ENCODE peak calls at places on chromosomes 6 and 20, in five cellular contexts. T is cardiac muscle cell, Z is pancreas, B is tibial artery, O is small intestine. U is an unnamed sample.

GRCh38 chr6:168116446-168116974 is 37.5 kb upstream of the FRMD1 start:
- DNase-seq in T (no peak), Z (peak; percentile 46), B (peak; percentile 1), O (no peak), U (no peak)

GRCh38 chr6:96015791-96016776 is at the start of gene FUT9:
- DNase-seq in T (peak; percentile 48), Z (peak; percentile 88), B (no peak), O (no peak), U (peak; percentile 73)

GRCh38 chr20:8116067-8116811 is 15.8 kb upstream of the PLCB1 start:
- DNase-seq in T (no peak), Z (no peak), B (no peak), O (no peak), U (no peak)

GRCh38 chr20:59752101-59752586 is 147.8 kb downstream of the PHACTR3 start:
- DNase-seq in T (peak; percentile 0), Z (no peak), B (no peak), O (no peak), U (no peak)

GRCh38 chr6:37244430-37245310 is 12.9 kb upstream of the TBC1D22B start:
- DNase-seq in T (no peak), Z (peak; percentile 82), B (peak; percentile 91), O (peak; percentile 32), U (peak; percentile 23)

GRCh38 chr20:53769041-53769440 is 175.4 kb upstream of the ZNF217 start:
- DNase-seq in T (no peak), Z (no peak), B (no peak), O (no peak), U (no peak)

GRCh38 chr6:117399924-117400323 is 25.8 kb downstream of the ROS1 start:
- DNase-seq in T (no peak), Z (no peak), B (no peak), O (peak; percentile 8), U (no peak)

GRCh38 chr6:151154418-151154817 is 85.3 kb upstream of the AKAP12 start:
- DNase-seq in T (peak; percentile 34), Z (no peak), B (peak; percentile 28), O (peak; percentile 36), U (no peak)

GRCh38 chr6:48213076-48213788 is 102.2 kb upstream of the PTCHD4 start:
- DNase-seq in T (no peak), Z (no peak), B (no peak), O (peak; percentile 18), U (no peak)

GRCh38 chr6:17233531-17233930 is 47.6 kb upstream of the RBM24 start:
- DNase-seq in T (no peak), Z (no peak), B (no peak), O (no peak), U (no peak)

GRCh38 chr20:14069796-14070195 is 74.5 kb downstream of the MACROD2 start:
- DNase-seq in T (no peak), Z (no peak), B (no peak), O (no peak), U (no peak)

GRCh38 chr6:31058128-31058894 is 48.0 kb downstream of the MUC22 start:
- DNase-seq in T (peak; percentile 28), Z (no peak), B (no peak), O (peak; percentile 67), U (no peak)

GRCh38 chr6:107689881-107690545 is 134.1 kb downstream of the SCML4 start:
- DNase-seq in T (no peak), Z (no peak), B (no peak), O (no peak), U (no peak)

GRCh38 chr6:160190974-160191373 is 67.6 kb downstream of the SLC22A2 start:
- DNase-seq in T (peak; percentile 74), Z (no peak), B (no peak), O (peak; percentile 23), U (no peak)

GRCh38 chr6:40738551-40738950 is 151.4 kb upstream of the LRFN2 start:
- DNase-seq in T (no peak), Z (no peak), B (no peak), O (no peak), U (no peak)

GRCh38 chr6:43952746-43953145 is 174.5 kb downstream of the MRPL14 start:
- DNase-seq in T (no peak), Z (no peak), B (no peak), O (no peak), U (no peak)

GRCh38 chr6:5751525-5752252 is 255.0 kb downstream of the NRN1 start:
- DNase-seq in T (peak; percentile 36), Z (no peak), B (no peak), O (no peak), U (no peak)

GRCh38 chr20:19274412-19275015 is 62.1 kb downstream of the SLC24A3 start:
- DNase-seq in T (no peak), Z (no peak), B (no peak), O (peak; percentile 6), U (no peak)

GRCh38 chr20:41956316-41957050 is 338.3 kb upstream of the CHD6 start:
- DNase-seq in T (peak; percentile 37), Z (no peak), B (no peak), O (peak; percentile 14), U (no peak)

GRCh38 chr6:52423448-52423847 is 3.3 kb downstream of the EFHC1 start:
- DNase-seq in T (no peak), Z (no peak), B (no peak), O (no peak), U (no peak)

GRCh38 chr20:38975539-38976120 is 13.5 kb downstream of the DHX35 start:
- DNase-seq in T (no peak), Z (no peak), B (no peak), O (no peak), U (no peak)

GRCh38 chr6:36963451-36964290 is 9.1 kb downstream of the PI16 start:
- DNase-seq in T (no peak), Z (peak; percentile 81), B (no peak), O (no peak), U (no peak)

GRCh38 chr6:939526-940252 is 246.8 kb upstream of the EXOC2 start:
- DNase-seq in T (no peak), Z (no peak), B (no peak), O (peak; percentile 4), U (no peak)

GRCh38 chr20:62914970-62915457 is 11.3 kb downstream of the DIDO1 start:
- DNase-seq in T (peak; percentile 42), Z (no peak), B (no peak), O (peak; percentile 37), U (peak; percentile 23)

GRCh38 chr6:136593748-136594490 is 43.7 kb upstream of the MAP7 start:
- DNase-seq in T (peak; percentile 5), Z (no peak), B (no peak), O (peak; percentile 32), U (no peak)

GRCh38 chr20:48722002-48722731 is 105.6 kb downstream of the PREX1 start:
- DNase-seq in T (no peak), Z (no peak), B (peak; percentile 82), O (no peak), U (no peak)

GRCh38 chr20:16518068-16518783 is 55.0 kb downstream of the KIF16B start:
- DNase-seq in T (peak; percentile 57), Z (no peak), B (no peak), O (peak; percentile 75), U (peak; percentile 28)

DNA sequence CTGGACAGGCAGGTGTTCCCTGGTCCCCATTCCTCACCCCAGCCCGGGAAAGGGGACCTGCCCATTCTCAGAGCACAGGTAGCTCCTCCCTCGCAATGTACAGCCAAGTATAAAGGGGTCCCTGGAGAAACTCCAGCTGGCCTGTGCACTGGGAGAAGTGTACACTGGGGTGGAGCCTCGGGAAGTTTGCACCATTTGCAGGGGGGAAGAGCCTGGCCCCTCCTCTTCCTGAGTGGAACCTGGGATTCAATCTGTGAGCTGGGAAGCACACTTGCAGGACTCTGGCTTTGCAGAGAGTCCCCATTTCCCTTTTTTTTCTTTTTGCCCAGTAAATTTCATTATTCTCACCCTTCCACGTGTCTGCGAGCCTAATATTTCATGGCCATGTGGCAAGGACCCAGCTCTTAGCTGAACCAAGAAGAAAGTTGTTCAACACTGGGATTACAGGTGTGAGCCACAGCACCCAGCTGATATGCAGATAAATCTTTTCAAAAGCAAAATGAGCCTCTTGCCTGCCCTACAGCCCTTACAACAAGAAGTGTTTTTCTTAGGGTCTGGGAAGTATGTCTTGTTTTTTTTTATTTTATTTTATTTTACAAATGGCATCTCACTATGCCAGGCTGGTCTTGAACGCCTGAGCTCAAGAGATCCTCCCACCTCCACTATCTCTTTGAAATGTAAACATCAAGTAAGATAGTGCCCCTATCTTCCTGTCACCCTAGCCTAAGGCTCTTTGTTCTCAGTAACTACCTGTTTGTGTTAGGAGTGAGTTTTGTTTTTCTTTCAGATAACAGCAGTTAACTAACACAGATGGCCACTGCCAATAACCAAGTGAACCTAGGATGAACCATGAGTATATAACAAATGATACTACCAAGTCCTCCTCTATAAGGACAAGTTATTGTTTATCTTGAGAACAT is 9.3 kb upstream of the RNGTT start:
- DNase-seq in T (no peak), Z (no peak), B (no peak), O (peak; percentile 20), U (no peak)
- H3K27ac ChIP-seq in T (no peak overlapping the region), Z (no peak overlapping the region), B (no peak overlapping the region), O (no peak overlapping the region), U (no peak overlapping the region)

DNA sequence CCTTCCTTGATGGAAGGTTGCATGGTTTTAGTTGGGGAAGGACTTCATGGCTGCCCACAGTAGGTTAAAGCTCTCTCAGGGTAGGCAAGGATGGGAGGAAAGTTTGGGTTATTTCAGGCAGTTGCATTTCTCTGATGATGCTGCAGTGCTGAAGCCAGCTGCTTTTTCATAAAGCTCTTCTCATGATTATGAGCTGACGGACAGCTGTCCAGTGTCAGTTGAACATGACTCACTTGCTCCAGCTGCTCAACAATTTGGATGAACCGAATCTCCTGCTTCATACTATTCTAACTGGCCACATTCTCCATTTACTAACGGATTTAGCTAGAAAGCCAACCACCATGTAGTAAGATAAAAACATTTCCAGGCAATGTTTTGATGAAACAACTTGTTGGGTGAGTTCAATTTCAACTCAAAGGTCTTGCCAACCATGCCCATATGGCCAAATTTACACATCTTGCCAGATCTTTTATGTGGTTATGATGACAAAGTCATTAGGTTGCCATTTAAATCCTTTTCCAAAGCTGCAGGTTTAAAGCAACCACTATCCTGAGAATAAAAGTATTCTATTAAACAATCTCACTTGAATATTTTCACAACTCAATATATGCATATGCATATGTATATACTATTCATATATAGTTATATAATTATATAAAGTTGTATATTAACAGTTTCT is 125.9 kb downstream of the HS3ST5 start:
- DNase-seq in T (no peak), Z (no peak), B (no peak), O (no peak), U (no peak)
- H3K27ac ChIP-seq in T (no peak overlapping the region), Z (no peak overlapping the region), B (no peak overlapping the region), O (no peak overlapping the region), U (no peak overlapping the region)

DNA sequence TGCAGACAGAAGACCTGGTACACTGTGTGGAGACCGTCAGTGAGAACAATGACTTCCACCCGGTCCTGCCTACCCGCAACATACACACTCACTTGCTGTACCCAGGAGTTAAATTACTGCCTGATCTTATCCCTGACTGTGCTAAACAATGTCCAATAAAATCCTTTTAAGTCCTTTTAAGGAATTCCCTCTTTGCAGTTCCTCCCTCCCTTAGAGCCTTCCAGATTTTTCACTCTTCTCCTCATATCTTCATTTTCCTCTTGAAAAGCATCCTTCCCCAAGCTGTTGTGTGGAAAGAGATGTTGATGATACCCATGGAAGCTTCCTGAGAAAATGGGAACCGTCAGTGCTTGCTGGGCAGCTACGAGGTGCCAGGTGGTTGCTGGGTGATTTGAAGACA is 3.4 kb upstream of the KCNG1 start:
- DNase-seq in T (no peak), Z (no peak), B (no peak), O (no peak), U (no peak)
- H3K27ac ChIP-seq in T (no peak overlapping the region), Z (no peak overlapping the region), B (no peak overlapping the region), O (no peak overlapping the region), U (no peak overlapping the region)

DNA sequence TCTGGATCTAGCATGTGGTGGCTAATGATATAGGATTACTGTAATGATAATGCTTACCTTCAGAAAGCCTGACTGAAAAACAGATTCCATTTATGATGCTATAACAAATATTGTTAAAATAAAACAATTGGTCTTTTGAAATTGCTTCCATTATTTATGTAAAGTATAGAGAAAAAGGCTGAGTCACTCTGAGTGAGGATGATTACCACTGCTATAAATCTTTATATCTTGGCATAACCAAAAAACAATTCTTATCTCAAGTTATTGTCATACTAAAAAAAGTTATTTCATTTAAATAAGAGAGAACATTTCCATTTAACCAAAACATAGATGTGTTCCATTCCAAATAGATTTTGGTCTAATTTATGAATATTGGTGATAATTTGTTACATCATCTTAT is 53.0 kb upstream of the DST start:
- DNase-seq in T (no peak), Z (no peak), B (no peak), O (no peak), U (no peak)
- H3K27ac ChIP-seq in T (no peak overlapping the region), Z (no peak overlapping the region), B (no peak overlapping the region), O (no peak overlapping the region), U (no peak overlapping the region)